ENCODE peak calls at places on chromosomes 6 and 20, in four cellular contexts. X is mesenchymal stem cell, C is lower lobe of right lung, W is IMR-90. V is an unnamed sample.

GRCh38 chr6:164861964-164862363 is 447.4 kb downstream of the C6orf118 start:
- DNase-seq in C (no peak), W (no peak), X (no peak), V (no peak)

GRCh38 chr6:65760285-65760684 is 53.3 kb upstream of the EYS start:
- DNase-seq in X (peak; percentile 16), C (no peak), W (peak; percentile 0), V (no peak)

GRCh38 chr6:5276596-5276995 is 15.3 kb downstream of the FARS2 start:
- DNase-seq in X (no peak), C (no peak), W (no peak), V (no peak)

GRCh38 chr20:41300383-41300782 is 17.1 kb downstream of the ZHX3 start:
- DNase-seq in W (no peak), C (no peak), X (no peak), V (peak; percentile 35)

GRCh38 chr6:95244749-95245148 is 332.6 kb upstream of the MANEA start:
- DNase-seq in C (no peak), X (no peak), W (peak; percentile 12), V (no peak)

GRCh38 chr6:41711323-41712038 is 23.9 kb downstream of the TFEB start:
- DNase-seq in W (no peak), C (no peak), X (no peak), V (peak; percentile 61)

GRCh38 chr20:57210911-57211280 is 55.5 kb downstream of the BMP7 start:
- DNase-seq in C (no peak), W (no peak), X (no peak), V (no peak)

GRCh38 chr6:25125736-25126135 is 153.4 kb upstream of the CARMIL1 start:
- DNase-seq in X (no peak), C (no peak), W (no peak), V (no peak)

GRCh38 chr6:40293109-40293823 is 293.9 kb downstream of the LRFN2 start:
- DNase-seq in W (no peak), C (no peak), X (no peak), V (no peak)

GRCh38 chr20:35698298-35699126 is 640 bp downstream of the NFS1 start:
- DNase-seq in X (peak; percentile 45), C (no peak), W (no peak), V (no peak)

DNA sequence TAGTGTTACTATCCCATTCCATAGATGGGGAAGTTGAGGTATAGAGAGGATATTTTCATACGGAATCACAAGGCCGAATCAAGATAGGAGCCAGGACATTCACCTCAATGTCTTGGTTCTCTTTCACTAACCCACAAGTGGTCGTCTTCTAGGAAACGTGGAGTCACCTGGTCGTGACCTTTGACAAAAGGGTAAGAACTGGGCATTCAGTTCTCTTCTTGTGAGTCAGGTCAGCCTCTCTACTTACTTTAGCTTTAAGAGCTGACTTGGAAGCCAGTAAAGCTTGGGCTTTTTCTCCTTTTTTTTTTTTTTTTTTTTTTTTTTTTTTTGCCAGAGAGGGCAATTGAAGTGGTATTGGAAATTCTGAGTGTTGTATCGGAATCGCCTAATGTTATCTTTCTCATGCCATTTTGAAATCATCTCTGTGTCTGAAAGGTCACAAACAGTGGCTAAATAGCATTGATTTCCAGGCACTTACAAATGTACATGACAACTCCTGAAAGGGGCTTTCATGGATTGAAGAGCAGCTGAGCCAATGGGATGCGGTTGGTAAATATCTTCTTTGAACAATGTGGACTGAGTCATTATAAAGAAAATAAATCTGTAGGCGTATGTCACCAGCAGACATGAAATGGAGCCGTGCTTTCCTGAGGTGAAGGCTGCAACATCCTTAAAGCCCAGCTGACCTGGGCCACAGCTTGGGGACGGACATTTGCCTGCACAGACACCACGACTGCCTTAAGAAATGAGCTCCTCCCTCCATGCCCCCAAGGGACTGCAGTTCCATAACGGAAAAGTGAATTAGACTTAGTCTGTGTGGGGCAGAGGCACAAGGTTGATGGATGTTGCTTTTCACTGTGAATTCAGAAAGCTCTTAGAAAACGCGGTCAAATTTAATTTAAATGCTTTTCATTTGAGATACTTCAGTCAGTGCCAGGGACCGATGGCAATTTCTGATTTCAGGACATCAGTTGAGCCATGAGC is 356.7 kb downstream of the KIF16B start:
- DNase-seq in W (no peak), X (no peak), C (no peak), V (no peak)
- H3K4me1 ChIP-seq in W (no peaks in the 10 kb centered on the region), X (no peaks in the 10 kb centered on the region), C (no peaks in the 10 kb centered on the region), V (peaks cover 8% of the 10 kb centered on the region)

GRCh38 chr6:144653885-144654505 is 368.9 kb downstream of the UTRN start:
- DNase-seq in X (no peak), C (no peak), W (no peak), V (no peak)

GRCh38 chr6:144652292-144652891 is 367.3 kb downstream of the UTRN start:
- DNase-seq in X (no peak), C (no peak), W (no peak), V (no peak)

GRCh38 chr6:144649085-144649484 is 363.9 kb downstream of the UTRN start:
- DNase-seq in X (no peak), C (no peak), W (no peak), V (no peak)

GRCh38 chr6:144647971-144648651 is 363.0 kb downstream of the UTRN start:
- DNase-seq in W (no peak), C (no peak), X (no peak), V (no peak)

DNA sequence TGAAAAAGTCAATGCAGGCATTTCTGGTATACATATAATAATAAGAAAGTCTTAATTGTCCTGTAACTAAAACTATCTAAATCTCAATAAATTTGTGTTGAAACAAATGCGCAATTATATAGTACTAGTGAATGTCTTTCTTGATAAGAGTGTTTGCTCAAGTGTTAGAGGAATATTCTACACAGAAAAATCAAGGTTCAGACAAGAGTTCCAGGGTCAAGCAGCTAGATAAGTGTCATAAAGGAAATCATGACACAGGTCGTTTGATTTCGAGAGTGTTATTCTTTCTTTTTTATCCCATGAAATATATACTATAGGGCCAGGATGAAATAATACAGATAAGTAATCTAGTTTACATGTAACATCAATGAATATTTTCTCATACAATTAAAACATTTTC is 366.1 kb downstream of the UTRN start:
- DNase-seq in X (no peak), W (no peak), C (no peak), V (no peak)
- H3K4me1 ChIP-seq in X (peaks cover 1% of the 10 kb centered on the region), W (no peaks in the 10 kb centered on the region), C (peaks cover 4% of the 10 kb centered on the region), V (peaks cover 13% of the 10 kb centered on the region)

GRCh38 chr6:3522561-3523287 is 65.9 kb upstream of the SLC22A23 start:
- DNase-seq in C (no peak), W (peak; percentile 91), X (peak; percentile 43), V (no peak)
- H3K4me1 ChIP-seq in C (no peaks in the 10 kb centered on the region), W (peaks cover 27% of the 10 kb centered on the region), X (peaks cover 19% of the 10 kb centered on the region), V (no peaks in the 10 kb centered on the region)

DNA sequence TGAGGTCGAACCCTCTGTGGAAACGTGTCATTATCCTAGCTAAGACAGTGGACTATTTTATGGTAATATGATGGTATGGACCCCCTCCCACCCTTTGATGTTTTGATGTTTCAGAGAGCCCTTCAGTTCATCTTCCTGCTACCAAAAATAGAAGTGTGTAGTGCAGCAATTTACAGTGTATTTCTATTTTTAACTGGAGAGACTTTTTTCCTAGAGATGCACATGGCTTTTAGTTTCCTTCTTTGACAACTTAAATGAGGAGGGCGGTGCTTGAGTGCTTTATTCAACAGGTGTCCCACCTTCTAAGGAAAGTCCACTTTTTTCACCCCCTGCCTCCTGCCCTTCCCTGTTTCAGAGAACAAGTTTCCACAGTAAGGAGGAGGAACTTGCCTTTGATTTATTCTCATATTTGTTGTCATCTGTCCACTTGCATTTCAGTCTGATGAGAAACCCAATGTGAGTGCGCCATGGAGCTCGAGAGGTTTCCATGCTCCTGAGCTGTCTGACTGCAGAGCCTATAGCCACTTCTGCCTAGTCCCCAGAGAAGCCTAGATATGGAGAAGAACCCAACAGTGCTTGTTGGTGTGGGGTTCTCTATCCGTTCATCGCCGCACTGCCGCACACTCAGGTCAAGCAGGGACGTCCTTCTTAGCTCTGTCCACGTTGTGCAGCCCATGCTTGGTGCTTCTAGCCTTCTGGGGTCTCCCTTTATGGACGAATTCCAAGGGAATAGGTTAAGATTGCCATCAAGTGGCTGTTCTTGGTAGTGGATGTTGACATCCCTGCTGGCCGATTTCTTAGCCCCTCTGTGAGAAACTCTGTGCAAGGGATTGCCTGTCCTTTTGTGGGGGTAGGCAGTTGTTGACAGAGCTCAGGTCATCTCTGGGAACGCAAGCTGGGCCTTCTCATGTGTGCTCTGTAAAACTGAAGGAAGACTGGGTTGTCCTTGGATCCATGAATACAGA is 144.2 kb downstream of the JARID2 start:
- DNase-seq in X (peak; percentile 77), W (peak; percentile 66), C (no peak), V (no peak)
- H3K4me1 ChIP-seq in X (peaks cover 4% of the 10 kb centered on the region), W (peaks cover 28% of the 10 kb centered on the region), C (peaks cover 43% of the 10 kb centered on the region), V (peaks cover 11% of the 10 kb centered on the region)

GRCh38 chr20:51223163-51223562 is 200.3 kb upstream of the KCNG1 start:
- DNase-seq in C (no peak), X (no peak), W (no peak), V (no peak)

GRCh38 chr20:51227744-51228143 is 204.8 kb upstream of the KCNG1 start:
- DNase-seq in C (no peak), W (no peak), X (no peak), V (no peak)

GRCh38 chr20:51230727-51231126 is 207.8 kb upstream of the KCNG1 start:
- DNase-seq in W (no peak), C (no peak), X (no peak), V (no peak)

GRCh38 chr20:51233345-51233744 is 210.4 kb upstream of the KCNG1 start:
- DNase-seq in X (no peak), C (no peak), W (no peak), V (no peak)

GRCh38 chr20:51228763-51229162 is 205.9 kb upstream of the KCNG1 start:
- DNase-seq in W (no peak), X (no peak), C (no peak), V (no peak)
- H3K4me1 ChIP-seq in W (no peaks in the 10 kb centered on the region), X (no peaks in the 10 kb centered on the region), C (no peaks in the 10 kb centered on the region), V (no peaks in the 10 kb centered on the region)

DNA sequence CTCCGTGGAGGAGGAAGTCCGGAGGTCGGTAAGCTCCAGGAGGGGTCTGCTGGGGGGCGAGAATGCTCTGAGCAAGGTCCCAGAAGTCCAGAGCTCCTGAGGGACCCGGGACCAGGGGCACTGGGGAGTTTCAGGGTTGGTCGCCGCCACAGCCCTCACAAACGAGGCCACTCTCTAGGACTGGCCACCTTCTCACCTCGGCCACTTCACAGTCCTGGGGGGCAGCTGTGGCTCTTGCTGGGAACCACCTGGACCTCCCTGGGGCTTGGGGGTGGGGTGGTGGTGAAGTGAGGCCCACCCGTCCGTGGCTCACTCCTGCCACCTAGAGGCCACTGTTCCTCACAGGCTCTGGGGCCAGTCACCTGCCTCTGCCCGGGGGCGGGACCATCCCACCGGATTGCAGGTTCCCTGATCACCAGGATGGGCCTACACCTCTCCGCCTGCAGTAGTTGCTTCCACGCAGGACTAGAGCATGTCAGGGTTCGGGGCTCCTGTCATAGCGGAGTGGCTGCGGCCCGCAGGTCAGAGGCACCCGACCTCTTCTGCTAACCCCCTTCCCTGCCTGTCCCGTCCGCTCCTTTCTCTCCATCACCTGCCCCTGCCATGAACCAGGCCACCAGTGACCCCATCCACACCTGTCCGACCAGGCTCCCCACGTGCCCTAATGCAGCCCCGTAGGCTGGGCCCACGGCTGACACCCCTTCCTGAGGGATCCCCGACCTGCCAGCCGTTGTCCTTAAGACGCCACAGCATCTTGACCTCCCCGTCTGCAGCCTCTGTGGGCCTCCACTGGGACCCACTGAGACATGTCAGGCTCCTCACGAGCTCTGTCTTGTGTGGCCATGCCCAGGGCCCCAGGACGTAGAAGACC is 5.1 kb upstream of the TCEA2 start:
- DNase-seq in X (peak; percentile 56), W (peak; percentile 40), C (peak; percentile 84), V (peak; percentile 72)
- H3K4me1 ChIP-seq in X (peaks cover 54% of the 10 kb centered on the region), W (peaks cover 11% of the 10 kb centered on the region), C (peaks cover 49% of the 10 kb centered on the region), V (peaks cover 6% of the 10 kb centered on the region)

GRCh38 chr6:7148100-7148822 is 40.5 kb downstream of the RREB1 start:
- DNase-seq in W (peak; percentile 79), C (no peak), X (peak; percentile 63), V (no peak)

GRCh38 chr6:7145269-7146078 is 37.7 kb downstream of the RREB1 start:
- DNase-seq in X (no peak), C (no peak), W (no peak), V (peak; percentile 39)

GRCh38 chr6:7147051-7147671 is 39.4 kb downstream of the RREB1 start:
- DNase-seq in C (no peak), W (no peak), X (no peak), V (peak; percentile 85)

GRCh38 chr6:7144810-7145209 is 37.0 kb downstream of the RREB1 start:
- DNase-seq in C (no peak), X (no peak), W (no peak), V (no peak)

GRCh38 chr6:7146079-7146828 is 38.5 kb downstream of the RREB1 start:
- DNase-seq in X (peak; percentile 79), W (peak; percentile 80), C (peak; percentile 76), V (peak; percentile 69)
- H3K4me1 ChIP-seq in X (peaks cover 23% of the 10 kb centered on the region), W (peaks cover 36% of the 10 kb centered on the region), C (peaks cover 77% of the 10 kb centered on the region), V (peaks cover 77% of the 10 kb centered on the region)